ENCODE peak calls at places on chromosomes 3 and 15, in nine cellular contexts. One of them, this sample, is unnamed. For H3K4me1 and H3K27me3, the result is how much of the 10 kb centered on the place peaks cover.

GRCh38 chr15:53328341-53328740 is 431.1 kb downstream of the WDR72 start:
- DNase-seq in CD8-positive, alpha-beta T cell: no peak
- DNase-seq in fibroblast of lung: no peak
- DNase-seq in psoas muscle: no peak
- DNase-seq in stomach: no peak
- DNase-seq in PC-3: no peak
- DNase-seq in foreskin keratinocyte: no peak
- DNase-seq in effector memory CD4-positive, alpha-beta T cell: no peak
- DNase-seq in naive thymus-derived CD4-positive, alpha-beta T cell: no peak
- DNase-seq in this sample: no peak

GRCh38 chr3:12334786-12335185 is 45.9 kb downstream of the PPARG start:
- DNase-seq in stomach: no peak
- DNase-seq in psoas muscle: no peak
- DNase-seq in foreskin keratinocyte: no peak
- DNase-seq in PC-3: no peak
- DNase-seq in effector memory CD4-positive, alpha-beta T cell: no peak
- DNase-seq in naive thymus-derived CD4-positive, alpha-beta T cell: no peak
- DNase-seq in fibroblast of lung: no peak
- DNase-seq in CD8-positive, alpha-beta T cell: no peak
- DNase-seq in this sample: no peak

GRCh38 chr3:189001559-189001958 is 170.2 kb upstream of the TPRG1 start:
- DNase-seq in stomach: no peak
- DNase-seq in psoas muscle: no peak
- DNase-seq in foreskin keratinocyte: peak
- DNase-seq in naive thymus-derived CD4-positive, alpha-beta T cell: no peak
- DNase-seq in effector memory CD4-positive, alpha-beta T cell: no peak
- DNase-seq in fibroblast of lung: peak
- DNase-seq in CD8-positive, alpha-beta T cell: no peak
- DNase-seq in PC-3: peak
- DNase-seq in this sample: no peak

GRCh38 chr15:70427531-70428120 is 329.9 kb upstream of the TLE3 start:
- DNase-seq in fibroblast of lung: no peak
- DNase-seq in foreskin keratinocyte: peak
- DNase-seq in naive thymus-derived CD4-positive, alpha-beta T cell: no peak
- DNase-seq in stomach: no peak
- DNase-seq in CD8-positive, alpha-beta T cell: no peak
- DNase-seq in PC-3: peak
- DNase-seq in effector memory CD4-positive, alpha-beta T cell: no peak
- DNase-seq in psoas muscle: no peak
- DNase-seq in this sample: no peak

GRCh38 chr3:36944012-36944640 is 728 bp downstream of the TRANK1 start:
- DNase-seq in fibroblast of lung: peak
- DNase-seq in effector memory CD4-positive, alpha-beta T cell: no peak
- DNase-seq in foreskin keratinocyte: peak
- DNase-seq in naive thymus-derived CD4-positive, alpha-beta T cell: peak
- DNase-seq in psoas muscle: peak
- DNase-seq in CD8-positive, alpha-beta T cell: peak
- DNase-seq in PC-3: peak
- DNase-seq in stomach: peak
- DNase-seq in this sample: peak

GRCh38 chr3:59313365-59313764 is 263.5 kb upstream of the CFAP20DC start:
- DNase-seq in effector memory CD4-positive, alpha-beta T cell: no peak
- DNase-seq in CD8-positive, alpha-beta T cell: peak
- DNase-seq in psoas muscle: no peak
- DNase-seq in foreskin keratinocyte: no peak
- DNase-seq in PC-3: peak
- DNase-seq in stomach: peak
- DNase-seq in fibroblast of lung: peak
- DNase-seq in naive thymus-derived CD4-positive, alpha-beta T cell: peak
- DNase-seq in this sample: peak

GRCh38 chr3:64732570-64732969 is 44.8 kb upstream of the ADAMTS9 start:
- DNase-seq in naive thymus-derived CD4-positive, alpha-beta T cell: no peak
- DNase-seq in effector memory CD4-positive, alpha-beta T cell: no peak
- DNase-seq in foreskin keratinocyte: no peak
- DNase-seq in psoas muscle: no peak
- DNase-seq in stomach: no peak
- DNase-seq in fibroblast of lung: peak
- DNase-seq in PC-3: no peak
- DNase-seq in CD8-positive, alpha-beta T cell: no peak
- DNase-seq in this sample: no peak

GRCh38 chr3:37938011-37938410 is 52.6 kb upstream of the VILL start:
- DNase-seq in CD8-positive, alpha-beta T cell: no peak
- DNase-seq in psoas muscle: no peak
- DNase-seq in fibroblast of lung: no peak
- DNase-seq in stomach: no peak
- DNase-seq in effector memory CD4-positive, alpha-beta T cell: no peak
- DNase-seq in naive thymus-derived CD4-positive, alpha-beta T cell: no peak
- DNase-seq in PC-3: no peak
- DNase-seq in foreskin keratinocyte: no peak
- DNase-seq in this sample: no peak

GRCh38 chr3:119191800-119192199 is 18.4 kb downstream of the UPK1B start:
- DNase-seq in CD8-positive, alpha-beta T cell: no peak
- DNase-seq in foreskin keratinocyte: no peak
- DNase-seq in fibroblast of lung: no peak
- DNase-seq in psoas muscle: no peak
- DNase-seq in PC-3: peak
- DNase-seq in stomach: no peak
- DNase-seq in naive thymus-derived CD4-positive, alpha-beta T cell: no peak
- DNase-seq in effector memory CD4-positive, alpha-beta T cell: no peak
- DNase-seq in this sample: no peak

GRCh38 chr3:13501056-13501455 is 20.9 kb downstream of the HDAC11 start:
- DNase-seq in effector memory CD4-positive, alpha-beta T cell: no peak
- DNase-seq in fibroblast of lung: no peak
- DNase-seq in naive thymus-derived CD4-positive, alpha-beta T cell: no peak
- DNase-seq in CD8-positive, alpha-beta T cell: no peak
- DNase-seq in stomach: no peak
- DNase-seq in psoas muscle: peak
- DNase-seq in PC-3: no peak
- DNase-seq in foreskin keratinocyte: peak
- DNase-seq in this sample: no peak

GRCh38 chr3:116226245-116226644 is 219.0 kb downstream of the LSAMP start:
- DNase-seq in PC-3: no peak
- DNase-seq in CD8-positive, alpha-beta T cell: no peak
- DNase-seq in foreskin keratinocyte: no peak
- DNase-seq in stomach: no peak
- DNase-seq in psoas muscle: no peak
- DNase-seq in naive thymus-derived CD4-positive, alpha-beta T cell: no peak
- DNase-seq in fibroblast of lung: no peak
- DNase-seq in effector memory CD4-positive, alpha-beta T cell: no peak
- DNase-seq in this sample: no peak
- H3K4me1 ChIP-seq in PC-3: under half
- H3K4me1 ChIP-seq in CD8-positive, alpha-beta T cell: under half
- H3K4me1 ChIP-seq in foreskin keratinocyte: under half
- H3K4me1 ChIP-seq in stomach: under half
- H3K4me1 ChIP-seq in psoas muscle: under half
- H3K4me1 ChIP-seq in naive thymus-derived CD4-positive, alpha-beta T cell: under half
- H3K4me1 ChIP-seq in fibroblast of lung: under half
- H3K4me1 ChIP-seq in effector memory CD4-positive, alpha-beta T cell: under half
- H3K4me1 ChIP-seq in this sample: under half

GRCh38 chr3:160226740-160227048 is 1.5 kb downstream of the C3orf80 start:
- DNase-seq in foreskin keratinocyte: no peak
- DNase-seq in psoas muscle: no peak
- DNase-seq in fibroblast of lung: no peak
- DNase-seq in stomach: no peak
- DNase-seq in CD8-positive, alpha-beta T cell: no peak
- DNase-seq in effector memory CD4-positive, alpha-beta T cell: no peak
- DNase-seq in naive thymus-derived CD4-positive, alpha-beta T cell: peak
- DNase-seq in PC-3: no peak
- DNase-seq in this sample: no peak

GRCh38 chr3:160225181-160226025 is at the start of gene C3orf80:
- DNase-seq in stomach: peak
- DNase-seq in CD8-positive, alpha-beta T cell: peak
- DNase-seq in PC-3: peak
- DNase-seq in psoas muscle: peak
- DNase-seq in naive thymus-derived CD4-positive, alpha-beta T cell: peak
- DNase-seq in effector memory CD4-positive, alpha-beta T cell: no peak
- DNase-seq in foreskin keratinocyte: no peak
- DNase-seq in fibroblast of lung: peak
- DNase-seq in this sample: peak

GRCh38 chr3:160224811-160225180 is 426 bp upstream of the C3orf80 start:
- DNase-seq in naive thymus-derived CD4-positive, alpha-beta T cell: no peak
- DNase-seq in foreskin keratinocyte: no peak
- DNase-seq in psoas muscle: no peak
- DNase-seq in effector memory CD4-positive, alpha-beta T cell: no peak
- DNase-seq in fibroblast of lung: no peak
- DNase-seq in PC-3: no peak
- DNase-seq in CD8-positive, alpha-beta T cell: no peak
- DNase-seq in stomach: no peak
- DNase-seq in this sample: no peak

GRCh38 chr3:160226026-160226739 is 961 bp downstream of the C3orf80 start:
- DNase-seq in psoas muscle: no peak
- DNase-seq in fibroblast of lung: no peak
- DNase-seq in effector memory CD4-positive, alpha-beta T cell: no peak
- DNase-seq in naive thymus-derived CD4-positive, alpha-beta T cell: peak
- DNase-seq in stomach: no peak
- DNase-seq in CD8-positive, alpha-beta T cell: no peak
- DNase-seq in foreskin keratinocyte: no peak
- DNase-seq in PC-3: no peak
- DNase-seq in this sample: peak

DNA sequence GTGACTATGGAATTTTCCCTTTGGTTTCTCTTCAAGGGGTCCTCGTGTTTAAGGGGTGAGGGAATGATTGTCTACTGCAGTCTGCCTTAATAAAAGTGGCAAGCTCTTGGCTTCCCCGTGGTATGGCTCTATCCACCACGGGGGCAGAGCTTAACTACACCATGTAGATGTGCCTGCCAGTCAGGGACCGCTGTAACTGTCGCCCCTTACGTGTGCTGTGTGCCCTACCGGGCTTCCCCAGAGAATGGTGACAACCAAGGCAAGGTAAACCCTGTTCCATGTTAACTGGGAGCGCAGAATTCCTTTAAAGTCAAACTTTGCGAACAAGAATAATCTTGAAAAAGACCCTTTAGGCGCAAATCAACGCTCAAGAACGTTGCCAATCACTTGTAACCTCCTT is 966 bp upstream of the C3orf80 start:
- DNase-seq in fibroblast of lung: no peak
- DNase-seq in naive thymus-derived CD4-positive, alpha-beta T cell: no peak
- DNase-seq in effector memory CD4-positive, alpha-beta T cell: no peak
- DNase-seq in foreskin keratinocyte: no peak
- DNase-seq in psoas muscle: no peak
- DNase-seq in PC-3: no peak
- DNase-seq in stomach: no peak
- DNase-seq in CD8-positive, alpha-beta T cell: no peak
- DNase-seq in this sample: no peak
- H3K27me3 ChIP-seq in fibroblast of lung: under half
- H3K27me3 ChIP-seq in naive thymus-derived CD4-positive, alpha-beta T cell: under half
- H3K27me3 ChIP-seq in effector memory CD4-positive, alpha-beta T cell: under half
- H3K27me3 ChIP-seq in foreskin keratinocyte: half or more
- H3K27me3 ChIP-seq in psoas muscle: under half
- H3K27me3 ChIP-seq in PC-3: under half
- H3K27me3 ChIP-seq in stomach: half or more
- H3K27me3 ChIP-seq in CD8-positive, alpha-beta T cell: under half
- H3K27me3 ChIP-seq in this sample: under half

GRCh38 chr3:55189359-55189801 is 261.5 kb upstream of the LRTM1 start:
- DNase-seq in naive thymus-derived CD4-positive, alpha-beta T cell: no peak
- DNase-seq in effector memory CD4-positive, alpha-beta T cell: no peak
- DNase-seq in CD8-positive, alpha-beta T cell: no peak
- DNase-seq in foreskin keratinocyte: no peak
- DNase-seq in stomach: no peak
- DNase-seq in psoas muscle: no peak
- DNase-seq in PC-3: no peak
- DNase-seq in fibroblast of lung: peak
- DNase-seq in this sample: no peak
- H3K4me1 ChIP-seq in naive thymus-derived CD4-positive, alpha-beta T cell: under half
- H3K4me1 ChIP-seq in effector memory CD4-positive, alpha-beta T cell: under half
- H3K4me1 ChIP-seq in CD8-positive, alpha-beta T cell: under half
- H3K4me1 ChIP-seq in foreskin keratinocyte: under half
- H3K4me1 ChIP-seq in stomach: under half
- H3K4me1 ChIP-seq in psoas muscle: under half
- H3K4me1 ChIP-seq in PC-3: under half
- H3K4me1 ChIP-seq in fibroblast of lung: under half
- H3K4me1 ChIP-seq in this sample: under half

GRCh38 chr3:111859061-111859973 is at the start of gene PHLDB2:
- DNase-seq in foreskin keratinocyte: peak
- DNase-seq in psoas muscle: peak
- DNase-seq in fibroblast of lung: peak
- DNase-seq in CD8-positive, alpha-beta T cell: peak
- DNase-seq in naive thymus-derived CD4-positive, alpha-beta T cell: peak
- DNase-seq in PC-3: peak
- DNase-seq in effector memory CD4-positive, alpha-beta T cell: peak
- DNase-seq in stomach: peak
- DNase-seq in this sample: peak

GRCh38 chr3:111862415-111862814 is 3.4 kb downstream of the PHLDB2 start:
- DNase-seq in psoas muscle: no peak
- DNase-seq in naive thymus-derived CD4-positive, alpha-beta T cell: no peak
- DNase-seq in PC-3: no peak
- DNase-seq in stomach: no peak
- DNase-seq in CD8-positive, alpha-beta T cell: no peak
- DNase-seq in foreskin keratinocyte: peak
- DNase-seq in fibroblast of lung: no peak
- DNase-seq in effector memory CD4-positive, alpha-beta T cell: no peak
- DNase-seq in this sample: no peak

GRCh38 chr3:111861396-111861795 is 2.3 kb downstream of the PHLDB2 start:
- DNase-seq in naive thymus-derived CD4-positive, alpha-beta T cell: no peak
- DNase-seq in stomach: no peak
- DNase-seq in CD8-positive, alpha-beta T cell: no peak
- DNase-seq in psoas muscle: no peak
- DNase-seq in foreskin keratinocyte: peak
- DNase-seq in PC-3: no peak
- DNase-seq in effector memory CD4-positive, alpha-beta T cell: no peak
- DNase-seq in fibroblast of lung: no peak
- DNase-seq in this sample: no peak

GRCh38 chr3:111858641-111859040 is 424 bp upstream of the PHLDB2 start:
- DNase-seq in psoas muscle: no peak
- DNase-seq in stomach: no peak
- DNase-seq in fibroblast of lung: no peak
- DNase-seq in naive thymus-derived CD4-positive, alpha-beta T cell: no peak
- DNase-seq in effector memory CD4-positive, alpha-beta T cell: no peak
- DNase-seq in CD8-positive, alpha-beta T cell: no peak
- DNase-seq in PC-3: no peak
- DNase-seq in foreskin keratinocyte: no peak
- DNase-seq in this sample: no peak

DNA sequence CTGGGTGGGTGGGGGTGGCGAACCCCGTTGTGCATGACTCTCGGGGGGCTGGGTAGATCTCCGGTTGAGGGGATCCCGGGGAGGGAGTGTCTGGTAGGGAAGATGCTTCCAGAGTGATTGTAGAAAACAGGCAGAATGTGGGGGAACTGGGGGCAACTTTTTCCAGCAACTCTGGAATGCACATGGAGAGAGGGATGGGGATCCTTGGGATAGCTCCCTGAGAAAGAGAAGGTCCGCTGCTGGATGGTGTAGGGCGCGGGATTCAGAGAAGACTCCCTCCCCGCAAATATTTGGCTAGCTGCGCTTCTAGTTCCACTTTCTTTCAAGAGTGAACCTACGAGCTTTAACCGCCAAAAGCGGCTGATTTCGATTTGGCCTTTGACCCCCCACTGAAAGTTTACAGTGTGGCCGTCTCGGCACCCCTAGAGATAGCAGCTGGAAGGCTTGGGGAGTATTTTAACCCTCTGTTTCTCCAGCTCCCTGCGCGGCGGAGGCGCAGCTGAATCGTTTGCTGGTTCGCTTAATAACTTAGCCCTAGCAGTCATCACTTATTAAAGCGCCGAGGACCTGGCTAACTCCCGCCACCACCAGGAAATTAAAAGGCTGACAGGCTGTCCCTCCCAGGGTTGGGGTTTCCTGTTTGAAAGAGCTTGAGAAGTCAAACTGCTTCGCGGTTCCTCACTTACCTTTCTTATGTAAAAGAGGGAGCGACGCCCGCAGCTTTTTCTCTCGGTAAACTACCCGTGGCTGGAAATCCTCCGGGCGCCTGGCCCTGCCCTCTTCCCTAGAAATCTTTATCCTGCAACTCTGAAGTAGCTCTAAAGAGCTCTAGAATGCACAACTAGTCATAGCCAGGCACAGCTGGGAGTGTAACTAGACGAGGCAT is 1.2 kb downstream of the PHLDB2 start:
- DNase-seq in foreskin keratinocyte: peak
- DNase-seq in effector memory CD4-positive, alpha-beta T cell: peak
- DNase-seq in naive thymus-derived CD4-positive, alpha-beta T cell: peak
- DNase-seq in psoas muscle: peak
- DNase-seq in PC-3: peak
- DNase-seq in CD8-positive, alpha-beta T cell: peak
- DNase-seq in fibroblast of lung: peak
- DNase-seq in stomach: peak
- DNase-seq in this sample: peak
- H3K27me3 ChIP-seq in foreskin keratinocyte: under half
- H3K27me3 ChIP-seq in effector memory CD4-positive, alpha-beta T cell: under half
- H3K27me3 ChIP-seq in naive thymus-derived CD4-positive, alpha-beta T cell: under half
- H3K27me3 ChIP-seq in psoas muscle: under half
- H3K27me3 ChIP-seq in PC-3: under half
- H3K27me3 ChIP-seq in CD8-positive, alpha-beta T cell: under half
- H3K27me3 ChIP-seq in fibroblast of lung: under half
- H3K27me3 ChIP-seq in stomach: under half
- H3K27me3 ChIP-seq in this sample: under half